ENCODE peak calls at places on chromosomes 4 and X, in six cellular contexts. N is BJ; D is non-pigmented ciliary epithelial cell; M is KG1; U is memory B cell; F is stimulated activated CD4-positive, alpha-beta T cell treated with anti-CD3 and anti-CD28 coated beads, TNF-alpha, amount 100 ng/mL, for 1 hour. G is an unnamed sample.

GRCh38 chr4:82380344-82380743 is 6.6 kb upstream of the HNRNPD start:
- DNase-seq in N (no peak), D (no peak), M (no peak), U (no peak), F (no peak), G (no peak)

GRCh38 chr4:142883433-142883832 is 37.3 kb upstream of the INPP4B start:
- DNase-seq in N (no peak), D (no peak), M (no peak), U (no peak), F (no peak), G (no peak)

GRCh38 chr4:79198886-79199591 is 126.8 kb downstream of the NAA11 start:
- DNase-seq in N (no peak), D (peak), M (peak), U (no peak), F (no peak), G (no peak)

GRCh38 chr4:6367313-6367945 is 97.8 kb downstream of the WFS1 start:
- DNase-seq in N (no peak), D (no peak), M (no peak), U (no peak), F (no peak), G (no peak)

GRCh38 chrX:133294126-133294525 is 76.0 kb upstream of the TFDP3 start:
- DNase-seq in N (no peak), D (no peak), M (no peak), U (no peak), F (no peak), G (no peak)

GRCh38 chr4:140098481-140099132 is 55.4 kb downstream of the MAML3 start:
- DNase-seq in N (no peak), D (no peak), M (no peak), U (no peak), F (no peak), G (no peak)

GRCh38 chr4:97987019-97987648 is 156.1 kb downstream of the STPG2 start:
- DNase-seq in N (no peak), D (peak), M (no peak), U (no peak), F (no peak), G (no peak)

GRCh38 chr4:29295280-29295679 is 1424.9 kb upstream of the PCDH7 start:
- DNase-seq in N (no peak), D (no peak), M (no peak), U (no peak), F (no peak), G (no peak)

GRCh38 chr4:168600796-168601583 is 104.1 kb downstream of the PALLD start:
- DNase-seq in N (no peak), D (no peak), M (no peak), U (no peak), F (no peak), G (no peak)

G was measured in AG04450.